ENCODE peak calls at places on chromosomes 6 and 20, in eight cellular contexts. One of them, this sample, is unnamed. For H3K36me3, the result is how much of the 10 kb centered on the place peaks cover.

GRCh38 chr20:4192378-4193048 is 177.2 kb upstream of the RNF24 start:
- DNase-seq in upper lobe of left lung: no peak
- DNase-seq in suprapubic skin: no peak
- DNase-seq in Peyer's patch: no peak
- DNase-seq in body of pancreas: no peak
- DNase-seq in uterus: no peak
- DNase-seq in ovary: no peak
- DNase-seq in HCT116: no peak
- DNase-seq in this sample: no peak

GRCh38 chr20:53582574-53583351 is 10.9 kb downstream of the ZNF217 start:
- DNase-seq in ovary: no peak
- DNase-seq in uterus: peak
- DNase-seq in suprapubic skin: peak
- DNase-seq in body of pancreas: peak
- DNase-seq in Peyer's patch: peak
- DNase-seq in HCT116: no peak
- DNase-seq in upper lobe of left lung: peak
- DNase-seq in this sample: no peak

GRCh38 chr6:25342784-25343183 is 63.6 kb downstream of the CARMIL1 start:
- DNase-seq in uterus: no peak
- DNase-seq in Peyer's patch: no peak
- DNase-seq in suprapubic skin: no peak
- DNase-seq in HCT116: no peak
- DNase-seq in body of pancreas: no peak
- DNase-seq in ovary: no peak
- DNase-seq in upper lobe of left lung: no peak
- DNase-seq in this sample: no peak

GRCh38 chr6:53860511-53860910 is 65.7 kb downstream of the LRRC1 start:
- DNase-seq in HCT116: no peak
- DNase-seq in upper lobe of left lung: no peak
- DNase-seq in Peyer's patch: no peak
- DNase-seq in ovary: no peak
- DNase-seq in body of pancreas: no peak
- DNase-seq in uterus: no peak
- DNase-seq in suprapubic skin: no peak
- DNase-seq in this sample: no peak

GRCh38 chr6:156154896-156155295 is 622.3 kb upstream of the ARID1B start:
- DNase-seq in body of pancreas: no peak
- DNase-seq in HCT116: no peak
- DNase-seq in uterus: no peak
- DNase-seq in upper lobe of left lung: no peak
- DNase-seq in Peyer's patch: no peak
- DNase-seq in suprapubic skin: no peak
- DNase-seq in ovary: no peak
- DNase-seq in this sample: no peak

GRCh38 chr6:89501239-89501638 is 68.3 kb downstream of the ANKRD6 start:
- DNase-seq in upper lobe of left lung: no peak
- DNase-seq in uterus: no peak
- DNase-seq in body of pancreas: no peak
- DNase-seq in ovary: no peak
- DNase-seq in suprapubic skin: no peak
- DNase-seq in Peyer's patch: no peak
- DNase-seq in HCT116: no peak
- DNase-seq in this sample: no peak

GRCh38 chr6:126826315-126826714 is 292.2 kb upstream of the RSPO3 start:
- DNase-seq in suprapubic skin: no peak
- DNase-seq in upper lobe of left lung: no peak
- DNase-seq in Peyer's patch: no peak
- DNase-seq in ovary: no peak
- DNase-seq in uterus: no peak
- DNase-seq in HCT116: no peak
- DNase-seq in body of pancreas: no peak
- DNase-seq in this sample: no peak

GRCh38 chr6:74170118-74170517 is 474.1 kb downstream of the CD109 start:
- DNase-seq in body of pancreas: no peak
- DNase-seq in HCT116: no peak
- DNase-seq in uterus: peak
- DNase-seq in Peyer's patch: no peak
- DNase-seq in suprapubic skin: no peak
- DNase-seq in ovary: peak
- DNase-seq in upper lobe of left lung: no peak
- DNase-seq in this sample: no peak

GRCh38 chr6:41073968-41074691 is 1.4 kb downstream of the NFYA start:
- DNase-seq in suprapubic skin: no peak
- DNase-seq in HCT116: no peak
- DNase-seq in body of pancreas: no peak
- DNase-seq in Peyer's patch: no peak
- DNase-seq in uterus: no peak
- DNase-seq in ovary: no peak
- DNase-seq in upper lobe of left lung: no peak
- DNase-seq in this sample: no peak

GRCh38 chr6:73797861-73798260 is 101.9 kb downstream of the CD109 start:
- DNase-seq in uterus: no peak
- DNase-seq in ovary: no peak
- DNase-seq in HCT116: no peak
- DNase-seq in suprapubic skin: no peak
- DNase-seq in body of pancreas: no peak
- DNase-seq in Peyer's patch: no peak
- DNase-seq in upper lobe of left lung: no peak
- DNase-seq in this sample: no peak

DNA sequence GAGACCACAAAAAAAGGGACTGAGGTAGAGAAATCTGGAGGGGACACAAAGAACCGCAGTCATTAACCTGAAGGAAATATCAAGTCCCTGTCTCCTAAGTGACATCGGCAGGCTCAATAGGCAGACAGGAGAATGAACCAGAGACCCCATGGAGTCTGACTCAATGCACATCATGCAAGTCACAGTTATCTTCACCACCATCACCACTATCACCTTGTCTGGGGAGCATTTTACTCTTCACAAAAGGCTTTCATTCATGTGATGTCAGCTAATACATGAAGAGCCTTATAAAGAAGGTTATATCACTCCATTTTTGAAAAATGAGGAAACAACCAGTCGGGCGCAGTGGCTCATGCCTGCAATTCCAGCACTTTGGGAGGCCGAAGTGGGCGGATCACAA is 4.4 kb downstream of the TAP1 start:
- DNase-seq in body of pancreas: no peak
- DNase-seq in ovary: no peak
- DNase-seq in HCT116: no peak
- DNase-seq in upper lobe of left lung: no peak
- DNase-seq in Peyer's patch: no peak
- DNase-seq in uterus: no peak
- DNase-seq in suprapubic skin: no peak
- DNase-seq in this sample: no peak
- TF ChIP-seq POLR2A in body of pancreas: no peak
- TF ChIP-seq POLR2A in ovary: no peak
- TF ChIP-seq POLR2A in HCT116: no peak
- TF ChIP-seq POLR2A in upper lobe of left lung: no peak
- TF ChIP-seq POLR2A in Peyer's patch: no peak
- TF ChIP-seq POLR2A in uterus: no peak
- TF ChIP-seq POLR2A in suprapubic skin: no peak
- TF ChIP-seq POLR2A in this sample: no peak

GRCh38 chr20:51087306-51087705 is 64.4 kb upstream of the KCNG1 start:
- DNase-seq in Peyer's patch: no peak
- DNase-seq in ovary: no peak
- DNase-seq in uterus: no peak
- DNase-seq in body of pancreas: no peak
- DNase-seq in upper lobe of left lung: no peak
- DNase-seq in HCT116: no peak
- DNase-seq in suprapubic skin: no peak
- DNase-seq in this sample: no peak

GRCh38 chr20:51082988-51083387 is 60.1 kb upstream of the KCNG1 start:
- DNase-seq in upper lobe of left lung: no peak
- DNase-seq in body of pancreas: no peak
- DNase-seq in ovary: no peak
- DNase-seq in HCT116: no peak
- DNase-seq in Peyer's patch: no peak
- DNase-seq in uterus: no peak
- DNase-seq in suprapubic skin: no peak
- DNase-seq in this sample: no peak

GRCh38 chr20:51083447-51083846 is 60.5 kb upstream of the KCNG1 start:
- DNase-seq in Peyer's patch: no peak
- DNase-seq in HCT116: no peak
- DNase-seq in uterus: no peak
- DNase-seq in ovary: no peak
- DNase-seq in body of pancreas: no peak
- DNase-seq in upper lobe of left lung: no peak
- DNase-seq in suprapubic skin: no peak
- DNase-seq in this sample: no peak

GRCh38 chr20:51084598-51084997 is 61.7 kb upstream of the KCNG1 start:
- DNase-seq in ovary: no peak
- DNase-seq in HCT116: no peak
- DNase-seq in body of pancreas: no peak
- DNase-seq in uterus: no peak
- DNase-seq in suprapubic skin: no peak
- DNase-seq in upper lobe of left lung: no peak
- DNase-seq in Peyer's patch: no peak
- DNase-seq in this sample: no peak

GRCh38 chr20:51085761-51086160 is 62.9 kb upstream of the KCNG1 start:
- DNase-seq in suprapubic skin: no peak
- DNase-seq in HCT116: peak
- DNase-seq in upper lobe of left lung: no peak
- DNase-seq in uterus: no peak
- DNase-seq in body of pancreas: no peak
- DNase-seq in ovary: no peak
- DNase-seq in Peyer's patch: no peak
- DNase-seq in this sample: no peak
- H3K36me3 ChIP-seq in suprapubic skin: under half
- H3K36me3 ChIP-seq in HCT116: under half
- H3K36me3 ChIP-seq in upper lobe of left lung: under half
- H3K36me3 ChIP-seq in uterus: under half
- H3K36me3 ChIP-seq in body of pancreas: under half
- H3K36me3 ChIP-seq in ovary: under half
- H3K36me3 ChIP-seq in Peyer's patch: under half
- H3K36me3 ChIP-seq in this sample: under half

GRCh38 chr6:48109902-48110301 is 1.1 kb downstream of the PTCHD4 start:
- DNase-seq in ovary: no peak
- DNase-seq in HCT116: no peak
- DNase-seq in Peyer's patch: no peak
- DNase-seq in suprapubic skin: no peak
- DNase-seq in uterus: no peak
- DNase-seq in body of pancreas: no peak
- DNase-seq in upper lobe of left lung: no peak
- DNase-seq in this sample: no peak
- H3K4me3 ChIP-seq in ovary: peak
- H3K4me3 ChIP-seq in HCT116: no peak
- H3K4me3 ChIP-seq in Peyer's patch: no peak
- H3K4me3 ChIP-seq in suprapubic skin: no peak
- H3K4me3 ChIP-seq in uterus: no peak
- H3K4me3 ChIP-seq in body of pancreas: no peak
- H3K4me3 ChIP-seq in upper lobe of left lung: no peak
- H3K4me3 ChIP-seq in this sample: no peak

DNA sequence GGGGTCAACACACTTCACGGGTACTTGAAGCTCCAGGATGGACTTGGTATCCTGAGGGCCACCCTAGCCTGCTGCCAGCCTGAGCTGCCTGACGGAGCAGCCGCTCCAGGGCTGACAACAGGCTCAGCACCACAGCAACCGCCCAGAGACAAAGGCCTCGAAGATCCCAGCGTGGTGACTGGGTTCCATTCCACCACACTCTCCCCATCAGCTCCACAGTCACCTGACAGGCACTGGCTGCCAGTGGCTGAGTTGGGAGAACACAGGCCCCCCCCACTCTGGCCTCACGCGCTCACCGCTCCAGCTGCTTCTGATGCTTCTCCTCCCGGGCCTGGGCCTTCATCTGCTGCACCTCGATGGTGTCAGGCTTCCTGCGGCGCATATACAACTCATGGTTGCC is 48.2 kb downstream of the EZR start:
- DNase-seq in Peyer's patch: no peak
- DNase-seq in suprapubic skin: no peak
- DNase-seq in upper lobe of left lung: no peak
- DNase-seq in body of pancreas: no peak
- DNase-seq in HCT116: no peak
- DNase-seq in ovary: no peak
- DNase-seq in uterus: no peak
- DNase-seq in this sample: no peak
- TF ChIP-seq POLR2A in Peyer's patch: no peak
- TF ChIP-seq POLR2A in suprapubic skin: no peak
- TF ChIP-seq POLR2A in upper lobe of left lung: no peak
- TF ChIP-seq POLR2A in body of pancreas: no peak
- TF ChIP-seq POLR2A in HCT116: no peak
- TF ChIP-seq POLR2A in ovary: no peak
- TF ChIP-seq POLR2A in uterus: no peak
- TF ChIP-seq POLR2A in this sample: no peak

GRCh38 chr20:5596401-5597193 is 153.6 kb upstream of the SHLD1 start:
- DNase-seq in ovary: no peak
- DNase-seq in upper lobe of left lung: no peak
- DNase-seq in HCT116: no peak
- DNase-seq in uterus: no peak
- DNase-seq in suprapubic skin: no peak
- DNase-seq in body of pancreas: no peak
- DNase-seq in Peyer's patch: no peak
- DNase-seq in this sample: no peak
- H3K36me3 ChIP-seq in ovary: under half
- H3K36me3 ChIP-seq in upper lobe of left lung: half or more
- H3K36me3 ChIP-seq in HCT116: under half
- H3K36me3 ChIP-seq in uterus: under half
- H3K36me3 ChIP-seq in suprapubic skin: half or more
- H3K36me3 ChIP-seq in body of pancreas: under half
- H3K36me3 ChIP-seq in Peyer's patch: under half
- H3K36me3 ChIP-seq in this sample: under half

GRCh38 chr6:36305885-36306284 is 30.8 kb downstream of the BNIP5 start:
- DNase-seq in suprapubic skin: no peak
- DNase-seq in upper lobe of left lung: no peak
- DNase-seq in uterus: no peak
- DNase-seq in HCT116: no peak
- DNase-seq in ovary: no peak
- DNase-seq in Peyer's patch: no peak
- DNase-seq in body of pancreas: no peak
- DNase-seq in this sample: no peak

GRCh38 chr6:36298037-36298436 is 28.2 kb downstream of the PNPLA1 start:
- DNase-seq in suprapubic skin: no peak
- DNase-seq in Peyer's patch: no peak
- DNase-seq in HCT116: no peak
- DNase-seq in uterus: no peak
- DNase-seq in upper lobe of left lung: no peak
- DNase-seq in ovary: no peak
- DNase-seq in body of pancreas: no peak
- DNase-seq in this sample: no peak

GRCh38 chr6:36301085-36301658 is 31.3 kb downstream of the PNPLA1 start:
- DNase-seq in HCT116: no peak
- DNase-seq in Peyer's patch: no peak
- DNase-seq in suprapubic skin: no peak
- DNase-seq in upper lobe of left lung: no peak
- DNase-seq in body of pancreas: no peak
- DNase-seq in ovary: no peak
- DNase-seq in uterus: no peak
- DNase-seq in this sample: no peak

GRCh38 chr6:36302227-36302976 is 32.5 kb downstream of the PNPLA1 start:
- DNase-seq in HCT116: peak
- DNase-seq in uterus: peak
- DNase-seq in suprapubic skin: peak
- DNase-seq in Peyer's patch: peak
- DNase-seq in upper lobe of left lung: peak
- DNase-seq in ovary: peak
- DNase-seq in body of pancreas: peak
- DNase-seq in this sample: peak

DNA sequence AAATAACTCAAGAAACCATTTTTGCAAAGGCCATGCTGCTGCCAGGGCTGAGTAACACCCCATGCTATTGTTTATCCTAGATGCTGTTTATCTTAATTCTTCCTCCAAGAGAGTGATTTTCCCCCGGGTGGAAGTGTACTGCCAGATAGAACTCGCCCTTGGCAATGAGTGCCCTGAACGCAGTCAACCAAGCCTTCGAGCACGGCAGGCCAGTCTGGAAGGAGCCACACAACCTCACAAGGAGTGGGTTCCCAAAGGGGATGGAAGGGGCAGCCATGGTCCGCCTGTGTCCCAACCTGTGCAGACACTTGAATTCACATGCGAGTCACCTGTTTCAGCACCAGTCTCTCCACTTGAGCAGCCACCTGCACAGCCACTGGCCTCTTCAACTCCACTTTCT is 31.9 kb downstream of the PNPLA1 start:
- DNase-seq in uterus: no peak
- DNase-seq in suprapubic skin: no peak
- DNase-seq in body of pancreas: no peak
- DNase-seq in upper lobe of left lung: no peak
- DNase-seq in HCT116: no peak
- DNase-seq in ovary: no peak
- DNase-seq in Peyer's patch: no peak
- DNase-seq in this sample: peak
- H3K4me3 ChIP-seq in uterus: no peak
- H3K4me3 ChIP-seq in suprapubic skin: no peak
- H3K4me3 ChIP-seq in body of pancreas: no peak
- H3K4me3 ChIP-seq in upper lobe of left lung: no peak
- H3K4me3 ChIP-seq in HCT116: no peak
- H3K4me3 ChIP-seq in ovary: no peak
- H3K4me3 ChIP-seq in Peyer's patch: no peak
- H3K4me3 ChIP-seq in this sample: no peak